ENCODE peak calls at places on chromosome 12, in nine cellular contexts. A is heart right ventricle, C is fibroblast of lung, W is pancreas, H is PC-3, T is H9, K is uterus, G is tibial artery, X is lung. P is an unnamed sample. For H3K4me1, the result is how much of the 10 kb centered on the place peaks cover.

GRCh38 chr12:80925237-80925636 is 12.5 kb downstream of the LIN7A start:
- DNase-seq in A (no peak), C (no peak), W (no peak), H (no peak), T (no peak), K (no peak), G (no peak), X (no peak), P (no peak)

GRCh38 chr12:2395352-2395977 is 342.7 kb downstream of the CACNA1C start:
- DNase-seq in A (peak), C (peak), W (no peak), H (peak), T (peak), K (no peak), G (no peak), X (peak), P (no peak)

GRCh38 chr12:107951024-107951423 is 176.5 kb downstream of the ASCL4 start:
- DNase-seq in A (no peak), C (no peak), W (no peak), H (no peak), T (no peak), K (no peak), G (no peak), X (no peak), P (no peak)

GRCh38 chr12:122006186-122006926 is 15.3 kb upstream of the BCL7A start:
- DNase-seq in A (no peak), C (no peak), W (no peak), H (no peak), T (no peak), K (no peak), G (no peak), X (no peak), P (no peak)

GRCh38 chr12:1799882-1800645 is 20.3 kb upstream of the LRTM2 start:
- DNase-seq in A (no peak), C (no peak), W (no peak), H (no peak), T (peak), K (no peak), G (peak), X (no peak), P (peak)

GRCh38 chr12:74111688-74112360 is 425.8 kb upstream of the ATXN7L3B start:
- DNase-seq in A (no peak), C (peak), W (no peak), H (peak), T (peak), K (no peak), G (no peak), X (no peak), P (no peak)

GRCh38 chr12:30599631-30600030 is 96.0 kb downstream of the IPO8 start:
- DNase-seq in A (no peak), C (no peak), W (no peak), H (peak), T (no peak), K (no peak), G (no peak), X (no peak), P (no peak)

GRCh38 chr12:96776908-96777307 is 130.1 kb upstream of the NEDD1 start:
- DNase-seq in A (no peak), C (no peak), W (no peak), H (no peak), T (no peak), K (no peak), G (no peak), X (no peak), P (no peak)

GRCh38 chr12:13126494-13126893 is 23.0 kb upstream of the GSG1 start:
- DNase-seq in A (no peak), C (no peak), W (no peak), H (no peak), T (no peak), K (no peak), G (no peak), X (no peak), P (no peak)

GRCh38 chr12:30661210-30661609 is 34.5 kb downstream of the IPO8 start:
- DNase-seq in A (no peak), C (no peak), W (no peak), H (no peak), T (no peak), K (no peak), G (no peak), X (no peak), P (no peak)

GRCh38 chr12:1877169-1877878 is 41.1 kb downstream of the CACNA2D4 start:
- DNase-seq in A (no peak), C (no peak), W (no peak), H (no peak), T (peak), K (no peak), G (no peak), X (no peak), P (no peak)

GRCh38 chr12:132554857-132555630 is 55.3 kb downstream of the LRCOL1 start:
- DNase-seq in A (no peak), C (no peak), W (no peak), H (no peak), T (no peak), K (no peak), G (no peak), X (no peak), P (no peak)

GRCh38 chr12:117485984-117486839 is 124.8 kb upstream of the NOS1 start:
- DNase-seq in A (no peak), C (peak), W (no peak), H (peak), T (no peak), K (no peak), G (no peak), X (no peak), P (no peak)

GRCh38 chr12:94874986-94875312 is 128.5 kb downstream of the NDUFA12 start:
- DNase-seq in A (no peak), C (no peak), W (no peak), H (peak), T (no peak), K (no peak), G (no peak), X (no peak), P (no peak)

GRCh38 chr12:131390408-131391100 is 320.3 kb upstream of the SFSWAP start:
- DNase-seq in A (no peak), C (no peak), W (no peak), H (peak), T (peak), K (no peak), G (no peak), X (no peak), P (no peak)

GRCh38 chr12:8127138-8127537 is 3.7 kb downstream of the CLEC4A start:
- DNase-seq in A (no peak), C (no peak), W (no peak), H (no peak), T (no peak), K (no peak), G (no peak), X (no peak), P (no peak)

GRCh38 chr12:23484238-23484637 is 465.2 kb downstream of the SOX5 start:
- DNase-seq in A (no peak), C (no peak), W (no peak), H (no peak), T (no peak), K (no peak), G (no peak), X (no peak), P (no peak)

GRCh38 chr12:105433804-105434203 is 103.3 kb downstream of the C12orf75 start:
- DNase-seq in A (no peak), C (peak), W (no peak), H (peak), T (no peak), K (no peak), G (no peak), X (no peak), P (no peak)

GRCh38 chr12:105440037-105440664 is 109.7 kb downstream of the C12orf75 start:
- DNase-seq in A (no peak), C (no peak), W (no peak), H (no peak), T (no peak), K (no peak), G (no peak), X (no peak), P (no peak)

GRCh38 chr12:105431537-105431936 is 101.0 kb downstream of the C12orf75 start:
- DNase-seq in A (no peak), C (no peak), W (no peak), H (no peak), T (no peak), K (no peak), G (no peak), X (no peak), P (no peak)

DNA sequence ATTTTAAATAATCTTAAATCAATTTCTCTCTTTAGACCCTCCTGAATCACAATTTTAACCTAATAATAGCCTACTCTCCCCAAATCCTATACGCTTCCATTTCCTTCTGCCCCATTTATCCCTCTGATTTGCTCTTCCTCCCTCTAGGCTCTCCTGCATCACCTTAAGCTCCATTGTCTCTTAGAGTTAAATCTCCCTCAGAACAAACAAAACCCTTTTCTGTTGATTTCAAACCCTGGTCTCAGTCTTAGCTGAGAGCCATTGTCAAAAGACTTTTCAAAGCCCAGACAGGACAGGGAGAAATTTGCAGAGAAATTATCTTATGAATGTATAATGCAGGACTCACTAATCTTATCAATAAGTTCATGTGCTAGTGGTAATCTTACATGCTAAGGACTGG is 106.1 kb downstream of the C12orf75 start:
- DNase-seq in A (no peak), C (no peak), W (no peak), H (no peak), T (no peak), K (no peak), G (no peak), X (no peak), P (no peak)
- TF ChIP-seq CTCF in A (no peak), C (no peak), W (no peak), H (no peak), T (no peak), K (no peak), G (no peak), X (no peak), P (no peak)

DNA sequence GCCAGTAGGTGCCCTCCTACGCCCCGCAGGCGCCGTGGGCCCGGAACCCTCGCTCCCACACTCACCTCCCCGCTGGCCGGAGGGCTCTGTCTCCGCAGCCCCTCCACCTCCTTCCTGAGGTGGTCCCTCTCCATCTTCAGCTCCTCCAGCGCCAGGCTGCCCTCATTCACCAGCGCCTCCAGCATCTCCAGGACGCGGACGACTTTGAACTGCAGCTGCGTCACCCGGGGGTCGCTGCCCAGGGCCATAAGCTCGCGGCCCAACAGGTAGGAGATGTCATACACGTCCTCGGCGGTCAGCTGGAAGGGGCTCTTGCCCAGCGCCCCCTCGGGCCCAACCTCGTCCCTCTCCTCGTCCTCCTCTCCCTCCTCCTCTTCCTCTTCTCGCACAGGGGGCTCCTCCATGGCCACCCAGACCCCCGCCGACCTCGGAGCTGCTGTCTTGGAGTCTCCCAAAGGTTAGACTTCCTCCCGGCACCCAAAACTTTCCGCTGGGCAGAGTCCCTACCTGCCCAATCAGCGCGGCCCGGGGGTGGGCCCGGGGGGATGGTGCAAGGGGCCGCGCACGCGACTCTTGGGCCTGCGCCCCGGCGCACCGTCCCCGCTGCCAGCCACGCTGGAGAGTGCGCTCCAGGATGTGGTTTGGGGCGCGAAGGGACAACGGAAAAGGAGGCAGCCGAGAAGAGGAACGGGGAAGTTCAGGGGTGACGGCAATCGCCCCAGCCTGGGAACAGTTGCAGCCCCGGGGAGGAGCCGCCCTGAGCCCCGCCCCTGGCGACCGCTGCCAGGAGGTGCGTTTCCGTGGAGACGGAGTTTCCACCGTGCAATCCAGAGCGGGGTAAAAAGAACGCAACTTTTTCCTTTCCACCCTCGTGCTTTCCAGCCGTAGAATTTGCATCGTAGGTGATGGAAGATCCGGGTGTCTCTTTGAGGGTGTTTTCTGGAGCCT is at the start of gene RILPL2:
- DNase-seq in A (peak), C (peak), W (peak), H (peak), T (peak), K (peak), G (peak), X (peak), P (peak)
- H3K4me1 ChIP-seq in A (under half), C (under half), W (under half), H (under half), T (under half), K (under half), G (under half), X (under half), P (under half)

GRCh38 chr12:47032644-47033043 is 46.8 kb upstream of the PCED1B start:
- DNase-seq in A (peak), C (peak), W (no peak), H (peak), T (no peak), K (no peak), G (no peak), X (no peak), P (no peak)
- TF ChIP-seq CTCF in A (peak), C (peak), W (peak), H (peak), T (peak), K (peak), G (peak), X (peak), P (peak)

GRCh38 chr12:128817115-128818015 is 6.4 kb downstream of the SLC15A4 start:
- DNase-seq in A (peak), C (peak), W (peak), H (no peak), T (no peak), K (peak), G (peak), X (no peak), P (peak)
- H3K4me1 ChIP-seq in A (half or more), C (under half), W (under half), H (under half), T (under half), K (under half), G (half or more), X (under half), P (under half)

P was measured in right lobe of liver.